ENCODE peak calls at places on chromosomes 2 and 18, in ten cellular contexts. One of them, this sample, is unnamed.

GRCh38 chr2:103788346-103788745 is 1026.5 kb downstream of the TMEM182 start:
- DNase-seq in effector memory CD4-positive, alpha-beta T cell: no peak
- DNase-seq in GM12878: no peak
- DNase-seq in naive thymus-derived CD4-positive, alpha-beta T cell: no peak
- DNase-seq in HCT116: no peak
- DNase-seq in lower lobe of right lung: no peak
- DNase-seq in tibial nerve: no peak
- DNase-seq in mammary epithelial cell: no peak
- DNase-seq in A673: peak; percentile 22
- DNase-seq in fibroblast of lung: no peak
- DNase-seq in this sample: no peak

GRCh38 chr2:109349555-109350430 is 220.8 kb downstream of the SH3RF3 start:
- DNase-seq in effector memory CD4-positive, alpha-beta T cell: no peak
- DNase-seq in GM12878: no peak
- DNase-seq in A673: no peak
- DNase-seq in HCT116: no peak
- DNase-seq in lower lobe of right lung: no peak
- DNase-seq in naive thymus-derived CD4-positive, alpha-beta T cell: no peak
- DNase-seq in tibial nerve: no peak
- DNase-seq in mammary epithelial cell: no peak
- DNase-seq in fibroblast of lung: no peak
- DNase-seq in this sample: no peak

GRCh38 chr2:209960676-209961630 is 41.5 kb upstream of the RPE start:
- DNase-seq in fibroblast of lung: peak; percentile 61
- DNase-seq in GM12878: no peak
- DNase-seq in HCT116: peak; percentile 65
- DNase-seq in mammary epithelial cell: peak; percentile 19
- DNase-seq in tibial nerve: peak; percentile 27
- DNase-seq in lower lobe of right lung: peak; percentile 49
- DNase-seq in A673: peak; percentile 91
- DNase-seq in naive thymus-derived CD4-positive, alpha-beta T cell: peak; percentile 18
- DNase-seq in effector memory CD4-positive, alpha-beta T cell: no peak
- DNase-seq in this sample: peak; percentile 61

GRCh38 chr18:4293337-4293736 is 161.8 kb downstream of the DLGAP1 start:
- DNase-seq in HCT116: no peak
- DNase-seq in fibroblast of lung: no peak
- DNase-seq in GM12878: no peak
- DNase-seq in tibial nerve: no peak
- DNase-seq in naive thymus-derived CD4-positive, alpha-beta T cell: no peak
- DNase-seq in effector memory CD4-positive, alpha-beta T cell: no peak
- DNase-seq in mammary epithelial cell: no peak
- DNase-seq in lower lobe of right lung: no peak
- DNase-seq in A673: no peak
- DNase-seq in this sample: no peak

GRCh38 chr2:227163445-227163997 is 484 bp downstream of the COL4A4 start:
- DNase-seq in A673: no peak
- DNase-seq in effector memory CD4-positive, alpha-beta T cell: no peak
- DNase-seq in GM12878: no peak
- DNase-seq in naive thymus-derived CD4-positive, alpha-beta T cell: no peak
- DNase-seq in lower lobe of right lung: no peak
- DNase-seq in mammary epithelial cell: peak; percentile 2
- DNase-seq in HCT116: no peak
- DNase-seq in tibial nerve: no peak
- DNase-seq in fibroblast of lung: no peak
- DNase-seq in this sample: no peak

GRCh38 chr2:68737717-68738116 is 3.1 kb downstream of the ARHGAP25 start:
- DNase-seq in lower lobe of right lung: no peak
- DNase-seq in effector memory CD4-positive, alpha-beta T cell: no peak
- DNase-seq in tibial nerve: no peak
- DNase-seq in fibroblast of lung: no peak
- DNase-seq in mammary epithelial cell: no peak
- DNase-seq in A673: no peak
- DNase-seq in HCT116: no peak
- DNase-seq in naive thymus-derived CD4-positive, alpha-beta T cell: peak; percentile 39
- DNase-seq in GM12878: no peak
- DNase-seq in this sample: no peak

GRCh38 chr18:8253943-8254342 is 355.3 kb upstream of the RAB12 start:
- DNase-seq in naive thymus-derived CD4-positive, alpha-beta T cell: no peak
- DNase-seq in mammary epithelial cell: no peak
- DNase-seq in A673: no peak
- DNase-seq in tibial nerve: no peak
- DNase-seq in lower lobe of right lung: no peak
- DNase-seq in GM12878: no peak
- DNase-seq in fibroblast of lung: no peak
- DNase-seq in HCT116: no peak
- DNase-seq in effector memory CD4-positive, alpha-beta T cell: no peak
- DNase-seq in this sample: no peak

GRCh38 chr2:160574472-160575140 is 81.0 kb upstream of the RBMS1 start:
- DNase-seq in GM12878: no peak
- DNase-seq in lower lobe of right lung: no peak
- DNase-seq in mammary epithelial cell: peak; percentile 92
- DNase-seq in A673: peak; percentile 56
- DNase-seq in naive thymus-derived CD4-positive, alpha-beta T cell: no peak
- DNase-seq in HCT116: no peak
- DNase-seq in tibial nerve: no peak
- DNase-seq in fibroblast of lung: peak; percentile 56
- DNase-seq in effector memory CD4-positive, alpha-beta T cell: no peak
- DNase-seq in this sample: no peak

GRCh38 chr18:54830260-54830659 is 2.0 kb downstream of the RAB27B start:
- DNase-seq in mammary epithelial cell: peak; percentile 78
- DNase-seq in naive thymus-derived CD4-positive, alpha-beta T cell: no peak
- DNase-seq in lower lobe of right lung: no peak
- DNase-seq in A673: no peak
- DNase-seq in fibroblast of lung: no peak
- DNase-seq in tibial nerve: no peak
- DNase-seq in GM12878: no peak
- DNase-seq in HCT116: no peak
- DNase-seq in effector memory CD4-positive, alpha-beta T cell: no peak
- DNase-seq in this sample: no peak

GRCh38 chr2:120448427-120448826 is 102.5 kb downstream of the INHBB start:
- DNase-seq in lower lobe of right lung: no peak
- DNase-seq in effector memory CD4-positive, alpha-beta T cell: no peak
- DNase-seq in GM12878: no peak
- DNase-seq in tibial nerve: no peak
- DNase-seq in mammary epithelial cell: no peak
- DNase-seq in HCT116: no peak
- DNase-seq in fibroblast of lung: no peak
- DNase-seq in naive thymus-derived CD4-positive, alpha-beta T cell: no peak
- DNase-seq in A673: no peak
- DNase-seq in this sample: no peak

GRCh38 chr2:196131949-196132925 is 39.1 kb downstream of the STK17B start:
- DNase-seq in mammary epithelial cell: no peak
- DNase-seq in fibroblast of lung: peak; percentile 49
- DNase-seq in A673: peak; percentile 31
- DNase-seq in naive thymus-derived CD4-positive, alpha-beta T cell: peak; percentile 46
- DNase-seq in lower lobe of right lung: no peak
- DNase-seq in effector memory CD4-positive, alpha-beta T cell: peak; percentile 13
- DNase-seq in HCT116: no peak
- DNase-seq in tibial nerve: no peak
- DNase-seq in GM12878: no peak
- DNase-seq in this sample: no peak

GRCh38 chr2:218856168-218856895 is 3.3 kb upstream of the WNT6 start:
- DNase-seq in effector memory CD4-positive, alpha-beta T cell: no peak
- DNase-seq in A673: no peak
- DNase-seq in lower lobe of right lung: no peak
- DNase-seq in naive thymus-derived CD4-positive, alpha-beta T cell: no peak
- DNase-seq in mammary epithelial cell: no peak
- DNase-seq in fibroblast of lung: no peak
- DNase-seq in GM12878: no peak
- DNase-seq in HCT116: no peak
- DNase-seq in tibial nerve: no peak
- DNase-seq in this sample: no peak
- H3K27ac ChIP-seq in effector memory CD4-positive, alpha-beta T cell: no peak overlapping the region
- H3K27ac ChIP-seq in A673: no peak overlapping the region
- H3K27ac ChIP-seq in lower lobe of right lung: no peak overlapping the region
- H3K27ac ChIP-seq in naive thymus-derived CD4-positive, alpha-beta T cell: no peak overlapping the region
- H3K27ac ChIP-seq in mammary epithelial cell: no peak overlapping the region
- H3K27ac ChIP-seq in fibroblast of lung: no peak overlapping the region
- H3K27ac ChIP-seq in GM12878: no peak overlapping the region
- H3K27ac ChIP-seq in HCT116: no peak overlapping the region
- H3K27ac ChIP-seq in tibial nerve: no peak overlapping the region
- H3K27ac ChIP-seq in this sample: no peak overlapping the region

GRCh38 chr2:240287496-240288086 is 147.1 kb upstream of the OTOS start:
- DNase-seq in mammary epithelial cell: no peak
- DNase-seq in tibial nerve: no peak
- DNase-seq in naive thymus-derived CD4-positive, alpha-beta T cell: no peak
- DNase-seq in effector memory CD4-positive, alpha-beta T cell: no peak
- DNase-seq in fibroblast of lung: no peak
- DNase-seq in GM12878: no peak
- DNase-seq in lower lobe of right lung: no peak
- DNase-seq in A673: no peak
- DNase-seq in HCT116: no peak
- DNase-seq in this sample: no peak
- H3K4me3 ChIP-seq in mammary epithelial cell: no peak overlapping the region
- H3K4me3 ChIP-seq in tibial nerve: no peak overlapping the region
- H3K4me3 ChIP-seq in naive thymus-derived CD4-positive, alpha-beta T cell: no peak overlapping the region
- H3K4me3 ChIP-seq in effector memory CD4-positive, alpha-beta T cell: no peak overlapping the region
- H3K4me3 ChIP-seq in fibroblast of lung: no peak overlapping the region
- H3K4me3 ChIP-seq in GM12878: no peak overlapping the region
- H3K4me3 ChIP-seq in lower lobe of right lung: no peak overlapping the region
- H3K4me3 ChIP-seq in A673: no peak overlapping the region
- H3K4me3 ChIP-seq in HCT116: no peak overlapping the region
- H3K4me3 ChIP-seq in this sample: no peak overlapping the region

GRCh38 chr2:72081450-72081849 is 66.2 kb downstream of the CYP26B1 start:
- DNase-seq in A673: no peak
- DNase-seq in lower lobe of right lung: no peak
- DNase-seq in tibial nerve: no peak
- DNase-seq in naive thymus-derived CD4-positive, alpha-beta T cell: no peak
- DNase-seq in HCT116: no peak
- DNase-seq in GM12878: no peak
- DNase-seq in effector memory CD4-positive, alpha-beta T cell: no peak
- DNase-seq in fibroblast of lung: no peak
- DNase-seq in mammary epithelial cell: peak; percentile 29
- DNase-seq in this sample: no peak

GRCh38 chr2:72083751-72084583 is 63.7 kb downstream of the CYP26B1 start:
- DNase-seq in HCT116: no peak
- DNase-seq in naive thymus-derived CD4-positive, alpha-beta T cell: no peak
- DNase-seq in fibroblast of lung: no peak
- DNase-seq in effector memory CD4-positive, alpha-beta T cell: no peak
- DNase-seq in mammary epithelial cell: peak; percentile 8
- DNase-seq in GM12878: no peak
- DNase-seq in lower lobe of right lung: no peak
- DNase-seq in tibial nerve: no peak
- DNase-seq in A673: no peak
- DNase-seq in this sample: no peak

GRCh38 chr2:72084584-72084976 is 63.1 kb downstream of the CYP26B1 start:
- DNase-seq in fibroblast of lung: no peak
- DNase-seq in tibial nerve: no peak
- DNase-seq in mammary epithelial cell: no peak
- DNase-seq in GM12878: no peak
- DNase-seq in HCT116: no peak
- DNase-seq in A673: no peak
- DNase-seq in effector memory CD4-positive, alpha-beta T cell: no peak
- DNase-seq in naive thymus-derived CD4-positive, alpha-beta T cell: no peak
- DNase-seq in lower lobe of right lung: no peak
- DNase-seq in this sample: no peak

GRCh38 chr2:72082021-72082739 is 65.5 kb downstream of the CYP26B1 start:
- DNase-seq in tibial nerve: no peak
- DNase-seq in HCT116: no peak
- DNase-seq in A673: no peak
- DNase-seq in naive thymus-derived CD4-positive, alpha-beta T cell: no peak
- DNase-seq in lower lobe of right lung: no peak
- DNase-seq in effector memory CD4-positive, alpha-beta T cell: no peak
- DNase-seq in GM12878: no peak
- DNase-seq in fibroblast of lung: no peak
- DNase-seq in mammary epithelial cell: no peak
- DNase-seq in this sample: no peak

DNA sequence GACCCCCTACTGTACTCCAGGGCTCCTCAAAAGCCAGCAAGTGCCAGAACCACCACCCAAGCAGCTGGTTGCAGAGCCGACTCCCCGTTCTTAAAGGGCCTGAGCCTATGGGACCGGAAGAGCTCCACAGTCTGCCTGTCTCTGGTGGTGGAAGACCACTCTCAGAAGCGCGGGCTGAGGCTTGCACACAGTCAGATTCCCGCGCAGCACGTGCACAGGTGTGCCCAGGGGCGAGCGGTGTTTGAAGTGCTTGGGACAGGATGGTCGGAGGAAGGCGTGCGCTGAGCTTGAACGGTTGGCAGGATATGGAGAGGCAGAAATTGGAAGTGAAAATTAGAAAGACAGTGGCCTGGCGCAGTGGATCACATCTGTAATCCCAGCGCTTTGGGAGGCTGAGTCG is 64.8 kb downstream of the CYP26B1 start:
- DNase-seq in A673: no peak
- DNase-seq in effector memory CD4-positive, alpha-beta T cell: no peak
- DNase-seq in fibroblast of lung: no peak
- DNase-seq in tibial nerve: no peak
- DNase-seq in mammary epithelial cell: no peak
- DNase-seq in GM12878: no peak
- DNase-seq in HCT116: no peak
- DNase-seq in naive thymus-derived CD4-positive, alpha-beta T cell: no peak
- DNase-seq in lower lobe of right lung: no peak
- DNase-seq in this sample: no peak
- H3K27ac ChIP-seq in A673: no peak overlapping the region
- H3K27ac ChIP-seq in effector memory CD4-positive, alpha-beta T cell: no peak overlapping the region
- H3K27ac ChIP-seq in fibroblast of lung: no peak overlapping the region
- H3K27ac ChIP-seq in tibial nerve: no peak overlapping the region
- H3K27ac ChIP-seq in mammary epithelial cell: no peak overlapping the region
- H3K27ac ChIP-seq in GM12878: no peak overlapping the region
- H3K27ac ChIP-seq in HCT116: no peak overlapping the region
- H3K27ac ChIP-seq in naive thymus-derived CD4-positive, alpha-beta T cell: no peak overlapping the region
- H3K27ac ChIP-seq in lower lobe of right lung: no peak overlapping the region
- H3K27ac ChIP-seq in this sample: no peak overlapping the region

GRCh38 chr2:126221506-126221905 is 434.5 kb upstream of the GYPC start:
- DNase-seq in HCT116: no peak
- DNase-seq in tibial nerve: no peak
- DNase-seq in fibroblast of lung: no peak
- DNase-seq in naive thymus-derived CD4-positive, alpha-beta T cell: no peak
- DNase-seq in A673: no peak
- DNase-seq in effector memory CD4-positive, alpha-beta T cell: no peak
- DNase-seq in GM12878: no peak
- DNase-seq in mammary epithelial cell: no peak
- DNase-seq in lower lobe of right lung: no peak
- DNase-seq in this sample: no peak

GRCh38 chr2:126222316-126222715 is 433.6 kb upstream of the GYPC start:
- DNase-seq in lower lobe of right lung: no peak
- DNase-seq in GM12878: no peak
- DNase-seq in mammary epithelial cell: no peak
- DNase-seq in effector memory CD4-positive, alpha-beta T cell: no peak
- DNase-seq in HCT116: no peak
- DNase-seq in tibial nerve: no peak
- DNase-seq in A673: no peak
- DNase-seq in fibroblast of lung: peak; percentile 76
- DNase-seq in naive thymus-derived CD4-positive, alpha-beta T cell: no peak
- DNase-seq in this sample: no peak

GRCh38 chr2:126224766-126225165 is 431.2 kb upstream of the GYPC start:
- DNase-seq in mammary epithelial cell: no peak
- DNase-seq in A673: no peak
- DNase-seq in lower lobe of right lung: no peak
- DNase-seq in GM12878: no peak
- DNase-seq in effector memory CD4-positive, alpha-beta T cell: no peak
- DNase-seq in fibroblast of lung: peak; percentile 56
- DNase-seq in tibial nerve: no peak
- DNase-seq in naive thymus-derived CD4-positive, alpha-beta T cell: no peak
- DNase-seq in HCT116: no peak
- DNase-seq in this sample: no peak

DNA sequence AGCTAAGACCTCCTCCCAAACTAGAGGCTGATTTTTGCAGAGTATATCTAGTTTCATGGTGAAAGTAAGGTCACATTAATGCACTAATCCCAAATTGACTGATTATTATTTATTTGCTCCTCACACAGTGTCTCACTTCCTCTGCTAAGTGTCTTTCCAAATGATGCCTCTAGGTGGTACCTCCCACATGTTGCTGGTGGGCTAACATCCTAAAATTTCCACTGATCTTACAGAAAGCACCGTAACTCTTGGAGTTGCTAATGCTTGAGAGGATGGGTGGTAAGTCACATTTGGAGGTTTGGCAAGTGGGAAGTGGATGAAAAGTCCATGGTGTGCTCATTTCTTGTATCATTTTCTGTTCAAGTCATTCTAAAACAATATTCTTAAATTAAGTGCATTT is 428.7 kb upstream of the GYPC start:
- DNase-seq in naive thymus-derived CD4-positive, alpha-beta T cell: no peak
- DNase-seq in HCT116: no peak
- DNase-seq in GM12878: no peak
- DNase-seq in mammary epithelial cell: no peak
- DNase-seq in fibroblast of lung: peak; percentile 16
- DNase-seq in effector memory CD4-positive, alpha-beta T cell: no peak
- DNase-seq in lower lobe of right lung: no peak
- DNase-seq in A673: peak; percentile 10
- DNase-seq in tibial nerve: no peak
- DNase-seq in this sample: peak; percentile 4
- H3K4me3 ChIP-seq in naive thymus-derived CD4-positive, alpha-beta T cell: no peak overlapping the region
- H3K4me3 ChIP-seq in HCT116: no peak overlapping the region
- H3K4me3 ChIP-seq in GM12878: no peak overlapping the region
- H3K4me3 ChIP-seq in mammary epithelial cell: no peak overlapping the region
- H3K4me3 ChIP-seq in fibroblast of lung: no peak overlapping the region
- H3K4me3 ChIP-seq in effector memory CD4-positive, alpha-beta T cell: no peak overlapping the region
- H3K4me3 ChIP-seq in lower lobe of right lung: no peak overlapping the region
- H3K4me3 ChIP-seq in A673: no peak overlapping the region
- H3K4me3 ChIP-seq in tibial nerve: no peak overlapping the region
- H3K4me3 ChIP-seq in this sample: no peak overlapping the region